ENCODE peak calls at places on chromosomes 11 and 22, in four cellular contexts. Y, L, V and O are unnamed samples.
A peak's percentile ranks its signal among the peaks of the same experiment; 100 is the strongest.

GRCh38 chr11:10911907-10912306 is 54.1 kb upstream of the ZBED5 start:
- DNase-seq in Y (no peak), L (no peak), V (no peak), O (no peak)

GRCh38 chr11:44248109-44248508 is 61.8 kb downstream of the ALX4 start:
- DNase-seq in Y (no peak), L (no peak), V (no peak), O (no peak)

GRCh38 chr11:35990816-35991215 is 47.0 kb downstream of the LDLRAD3 start:
- DNase-seq in Y (no peak), L (no peak), V (no peak), O (no peak)

GRCh38 chr11:69744435-69744834 is 30.7 kb downstream of the FGF4 start:
- DNase-seq in Y (peak; percentile 71), L (no peak), V (no peak), O (no peak)

GRCh38 chr11:27696961-27697360 is 3.3 kb downstream of the BDNF start:
- DNase-seq in Y (peak; percentile 81), L (no peak), V (no peak), O (no peak)

GRCh38 chr11:933002-933820 is 7.5 kb downstream of the AP2A2 start:
- DNase-seq in Y (peak; percentile 73), L (no peak), V (no peak), O (no peak)

GRCh38 chr11:67542169-67542568 is 18.9 kb upstream of the CABP2 start:
- DNase-seq in Y (no peak), L (no peak), V (no peak), O (no peak)

GRCh38 chr11:122673706-122674105 is 18.2 kb downstream of the UBASH3B start:
- DNase-seq in Y (peak; percentile 63), L (no peak), V (no peak), O (no peak)

GRCh38 chr22:35475545-35475944 is 65.1 kb upstream of the RASD2 start:
- DNase-seq in Y (no peak), L (no peak), V (no peak), O (no peak)